ENCODE peak calls at places on chromosomes 5 and 9, in four cellular contexts. U, B, E and X are unnamed samples.
A peak's percentile ranks its signal among the peaks of the same experiment; 100 is the strongest.

GRCh38 chr5:67808340-67808739 is 407.2 kb upstream of the PIK3R1 start:
- DNase-seq in U (no peak), B (peak; percentile 48), E (no peak), X (no peak)

GRCh38 chr5:92749943-92750342 is 831.1 kb downstream of the NR2F1-AS1 start:
- DNase-seq in U (no peak), B (peak; percentile 54), E (no peak), X (no peak)

GRCh38 chr9:109181284-109181683 is 14.2 kb upstream of the FRRS1L start:
- DNase-seq in U (peak; percentile 69), B (no peak), E (no peak), X (no peak)

GRCh38 chr5:55134053-55134722 is 25.8 kb upstream of the GPX8 start:
- DNase-seq in U (peak; percentile 49), B (no peak), E (no peak), X (no peak)

GRCh38 chr9:132753593-132753880 is 83.3 kb downstream of the GTF3C4 start:
- DNase-seq in U (no peak), B (no peak), E (no peak), X (no peak)

GRCh38 chr9:89175739-89176360 is 2.8 kb downstream of the SHC3 start:
- DNase-seq in U (no peak), B (peak; percentile 59), E (no peak), X (no peak)

GRCh38 chr5:111668713-111669112 is 88.3 kb downstream of the NREP start:
- DNase-seq in U (no peak), B (peak; percentile 74), E (no peak), X (peak; percentile 49)

GRCh38 chr5:10229306-10230048 is 20.2 kb downstream of the ATPSCKMT start:
- DNase-seq in U (no peak), B (peak; percentile 83), E (no peak), X (peak; percentile 80)

GRCh38 chr5:81335946-81336345 is 34.6 kb downstream of the ZCCHC9 start:
- DNase-seq in U (no peak), B (no peak), E (no peak), X (no peak)

GRCh38 chr5:72005676-72006075 is 101.6 kb upstream of the MAP1B start:
- DNase-seq in U (no peak), B (no peak), E (no peak), X (no peak)

GRCh38 chr9:5931657-5932056 is 41.0 kb downstream of the MLANA start:
- DNase-seq in U (no peak), B (no peak), E (no peak), X (no peak)

GRCh38 chr5:17482784-17483183 is 15.2 kb upstream of the TAF11L2 start:
- DNase-seq in U (no peak), B (no peak), E (no peak), X (no peak)

GRCh38 chr5:163838738-163839137 is 333.3 kb downstream of the MAT2B start:
- DNase-seq in U (no peak), B (peak; percentile 8), E (no peak), X (no peak)